ENCODE peak calls at places on chromosomes 16 and 17, in nine cellular contexts. C is CD8-positive, alpha-beta T cell; D is heart right ventricle; L is AG04450; I is AG09309; Q is epithelial cell of esophagus; W is choroid plexus epithelial cell; Y is nephron progenitor cell; R is uterus. B is an unnamed sample.

GRCh38 chr16:89827383-89828198 is 684 bp upstream of the SPIRE2 start:
- DNase-seq in D (peak; percentile 50), Q (peak; percentile 51), R (no peak), Y (peak; percentile 64), C (no peak), L (no peak), W (peak; percentile 62), I (peak; percentile 24), B (no peak)

GRCh38 chr17:51006601-51007000 is 114.1 kb downstream of the SPAG9 start:
- DNase-seq in Y (no peak), L (no peak), W (peak; percentile 30), R (no peak), Q (no peak), D (no peak), C (no peak), I (no peak), B (no peak)

GRCh38 chr16:30399435-30400186 is 4.4 kb downstream of the ZNF48 start:
- DNase-seq in W (no peak), R (no peak), L (no peak), I (no peak), D (no peak), Q (no peak), C (no peak), Y (no peak), B (no peak)

GRCh38 chr16:14020141-14020540 is 51.0 kb upstream of the MRTFB start:
- DNase-seq in L (no peak), R (no peak), C (no peak), Q (no peak), I (no peak), Y (no peak), D (no peak), W (no peak), B (no peak)

GRCh38 chr17:72946126-72946525 is 146.4 kb downstream of the SLC39A11 start:
- DNase-seq in W (no peak), R (no peak), D (no peak), I (no peak), Q (no peak), C (no peak), Y (no peak), L (no peak), B (no peak)

GRCh38 chr16:23174622-23175021 is 7.9 kb upstream of the SCNN1G start:
- DNase-seq in Q (peak; percentile 44), R (no peak), D (no peak), W (peak; percentile 29), C (no peak), I (no peak), L (no peak), Y (peak; percentile 43), B (no peak)

GRCh38 chr16:11142951-11143740 is 112.9 kb downstream of the SOCS1 start:
- DNase-seq in D (no peak), Y (no peak), L (no peak), I (no peak), W (no peak), C (no peak), Q (no peak), R (no peak), B (no peak)

GRCh38 chr17:77570565-77570898 is 388.0 kb upstream of the TNRC6C start:
- DNase-seq in C (no peak), Y (no peak), D (no peak), W (no peak), R (no peak), L (no peak), Q (no peak), I (no peak), B (no peak)

GRCh38 chr16:75593825-75594820 is 27.9 kb downstream of the GABARAPL2 start:
- DNase-seq in Q (peak; percentile 78), I (peak; percentile 68), W (peak; percentile 66), L (no peak), C (no peak), D (no peak), Y (no peak), R (no peak), B (peak; percentile 67)

GRCh38 chr16:68072038-68072695 is 13.0 kb upstream of the NFATC3 start:
- DNase-seq in R (no peak), Q (peak; percentile 98), C (no peak), Y (no peak), L (no peak), I (no peak), W (peak; percentile 89), D (no peak), B (no peak)

GRCh38 chr16:84266451-84266850 is 26.6 kb upstream of the KCNG4 start:
- DNase-seq in D (peak; percentile 30), R (no peak), C (no peak), L (no peak), I (no peak), Q (peak; percentile 59), Y (peak; percentile 69), W (peak; percentile 77), B (peak; percentile 3)

GRCh38 chr17:260031-260791 is 78.8 kb upstream of the DOC2B start:
- DNase-seq in Y (no peak), W (no peak), I (no peak), Q (no peak), C (no peak), L (no peak), D (no peak), R (peak; percentile 8), B (no peak)

GRCh38 chr17:65297384-65297783 is 160.2 kb downstream of the RGS9 start:
- DNase-seq in I (no peak), R (no peak), Y (no peak), L (no peak), C (no peak), Q (peak; percentile 55), W (peak; percentile 62), D (no peak), B (no peak)

GRCh38 chr16:55370762-55371482 is 46.9 kb downstream of the IRX6 start:
- DNase-seq in C (no peak), D (peak; percentile 74), W (peak; percentile 57), Q (peak; percentile 66), I (peak; percentile 14), R (peak; percentile 27), L (no peak), Y (peak; percentile 68), B (no peak)

GRCh38 chr17:18228176-18228682 is 2.8 kb downstream of the LLGL1 start:
- DNase-seq in D (no peak), Y (no peak), L (no peak), W (no peak), I (no peak), Q (no peak), R (no peak), C (no peak), B (no peak)

DNA sequence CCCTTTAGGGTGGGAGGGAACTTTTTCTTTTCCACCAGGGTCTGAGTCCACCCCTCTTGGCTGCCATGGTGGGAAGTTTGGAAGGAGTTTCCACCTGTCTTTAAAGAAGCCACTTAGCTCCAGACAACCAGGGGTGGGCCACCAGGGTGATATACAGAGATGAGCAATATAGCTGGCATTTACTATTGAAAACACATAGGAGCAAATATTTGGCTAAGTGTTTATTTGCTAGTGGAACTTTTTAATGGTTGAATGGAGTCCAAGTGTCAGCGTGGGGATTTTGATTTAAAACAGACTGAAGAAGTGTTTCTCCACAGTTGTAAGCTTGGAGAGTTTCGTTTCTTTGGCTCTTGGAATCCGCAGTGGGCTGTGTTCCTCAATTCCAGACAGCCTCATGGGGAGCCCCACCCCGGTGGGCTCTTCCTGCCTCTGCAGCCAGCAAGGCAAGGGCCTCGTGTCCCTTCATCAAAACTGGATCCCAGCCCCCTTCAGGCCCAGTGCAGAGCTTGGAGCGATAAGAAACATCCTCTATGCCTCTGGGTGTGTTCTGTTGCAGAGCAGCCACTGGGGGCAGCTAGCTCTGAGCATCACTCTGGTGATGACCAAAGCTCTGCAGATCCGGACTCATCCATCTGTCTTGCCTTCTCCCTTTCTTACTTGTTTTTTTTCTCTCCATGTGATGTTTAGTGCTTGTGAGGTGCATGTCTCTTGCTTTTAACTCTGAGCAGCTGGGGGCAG is 36.1 kb downstream of the NOG start:
- DNase-seq in W (peak; percentile 44), I (no peak), Q (peak; percentile 5), L (peak; percentile 7), R (no peak), C (peak; percentile 14), Y (peak; percentile 17), D (no peak), B (peak; percentile 4)
- TF ChIP-seq CTCF in W (peak; percentile 56), I (peak; percentile 46), Q (peak; percentile 20), L (peak; percentile 61), R (no peak), C (no peak), Y (peak; percentile 50), D (no peak), B (peak; percentile 55)

DNA sequence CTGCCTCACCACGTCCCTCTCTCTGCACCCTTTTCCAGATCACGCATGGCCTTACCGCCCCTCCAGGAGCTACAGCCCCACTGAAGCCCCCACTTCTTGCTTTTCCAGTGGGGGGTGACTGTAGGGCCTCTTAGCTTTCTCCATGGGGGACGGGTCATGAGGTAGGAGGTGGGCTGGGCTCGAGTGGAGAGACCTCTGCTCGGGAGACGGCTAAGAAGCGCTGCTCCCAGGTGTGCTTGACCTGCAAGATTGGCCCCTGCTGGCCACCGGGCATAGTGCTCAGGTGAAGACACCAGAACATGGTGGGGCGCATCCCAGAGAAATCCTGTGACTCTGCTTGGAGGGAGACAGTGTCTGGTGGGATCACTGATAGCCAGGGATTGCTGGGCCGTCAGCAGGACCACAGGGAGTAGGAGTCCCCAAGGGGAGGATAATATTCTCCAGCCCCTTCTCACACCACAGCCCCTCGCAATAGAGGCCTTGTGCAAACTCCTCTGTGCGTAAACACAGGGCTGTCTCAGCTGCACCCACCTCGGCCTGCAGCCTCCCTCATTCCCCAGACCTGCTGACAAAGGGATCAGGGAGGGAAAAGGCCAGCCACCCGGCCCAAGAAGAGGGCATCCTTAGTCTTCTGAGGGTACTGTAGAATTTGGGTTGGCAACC is 8.9 kb upstream of the GALK1 start:
- DNase-seq in W (no peak), C (no peak), R (peak; percentile 23), I (no peak), Q (no peak), Y (no peak), D (no peak), L (no peak), B (no peak)
- TF ChIP-seq CTCF in W (peak; percentile 6), C (no peak), R (no peak), I (no peak), Q (no peak), Y (no peak), D (no peak), L (no peak), B (no peak)

GRCh38 chr17:39340731-39341130 is 60.7 kb downstream of the FBXL20 start:
- DNase-seq in W (no peak), I (no peak), R (no peak), Q (no peak), D (no peak), C (no peak), L (no peak), Y (no peak), B (no peak)
- TF ChIP-seq CTCF in W (no peak), I (no peak), R (no peak), Q (no peak), D (no peak), C (no peak), L (no peak), Y (no peak), B (no peak)

GRCh38 chr17:57084802-57085447 is at the start of gene AKAP1:
- DNase-seq in I (peak; percentile 46), C (peak; percentile 94), D (peak; percentile 94), W (peak; percentile 95), R (peak; percentile 97), Q (peak; percentile 96), Y (peak; percentile 96), L (peak; percentile 70), B (peak; percentile 86)
- TF ChIP-seq CTCF in I (peak; percentile 2), C (no peak), D (peak; percentile 31), W (no peak), R (peak; percentile 29), Q (peak; percentile 15), Y (no peak), L (peak; percentile 18), B (no peak)